ENCODE peak calls at places on chromosomes 7 and 10, in six cellular contexts. K, O, S, A, L and V are unnamed samples.

GRCh38 chr7:101087334-101088068 is 2.2 kb downstream of the TRIM56 start:
- DNase-seq in A (no peak), O (no peak), S (no peak), L (no peak), K (no peak), V (no peak)

GRCh38 chr10:43265799-43266721 is 805 bp downstream of the RASGEF1A start:
- DNase-seq in S (no peak), A (peak), O (no peak), K (peak), L (peak), V (no peak)

GRCh38 chr10:35135861-35136260 is 9.2 kb downstream of the CREM start:
- DNase-seq in L (no peak), O (peak), K (no peak), S (peak), A (no peak), V (no peak)

GRCh38 chr10:96614515-96614914 is 27.7 kb upstream of the TM9SF3 start:
- DNase-seq in K (peak), A (no peak), L (no peak), O (peak), S (no peak), V (no peak)

GRCh38 chr10:17734432-17735110 is 17.4 kb upstream of the TMEM236 start:
- DNase-seq in O (no peak), L (no peak), A (no peak), S (no peak), K (no peak), V (no peak)

GRCh38 chr7:84025332-84025927 is 169.2 kb downstream of the SEMA3A start:
- DNase-seq in S (no peak), K (peak), A (no peak), O (peak), L (no peak), V (no peak)

GRCh38 chr7:148238926-148239325 is 351.6 kb upstream of the C7orf33 start:
- DNase-seq in L (no peak), A (no peak), K (no peak), S (no peak), O (no peak), V (no peak)

GRCh38 chr7:106053109-106053508 is 59.0 kb downstream of the SYPL1 start:
- DNase-seq in O (no peak), K (no peak), L (no peak), S (no peak), A (no peak), V (no peak)

GRCh38 chr7:119711104-119711503 is 561.9 kb upstream of the KCND2 start:
- DNase-seq in K (no peak), O (no peak), A (no peak), L (no peak), S (no peak), V (no peak)

GRCh38 chr10:131666091-131666490 is 234.7 kb upstream of the PPP2R2D start:
- DNase-seq in O (no peak), K (no peak), A (no peak), L (no peak), S (no peak), V (no peak)

GRCh38 chr7:92854501-92855238 is 18.3 kb upstream of the CDK6 start:
- DNase-seq in O (no peak), K (no peak), S (no peak), A (no peak), L (no peak), V (no peak)

GRCh38 chr7:157372300-157373232 is 35.8 kb downstream of the DNAJB6 start:
- DNase-seq in O (no peak), K (no peak), A (no peak), S (peak), L (no peak), V (no peak)

GRCh38 chr10:51643734-51644133 is 55.7 kb downstream of the CSTF2T start:
- DNase-seq in O (peak), A (no peak), L (no peak), K (no peak), S (no peak), V (no peak)

DNA sequence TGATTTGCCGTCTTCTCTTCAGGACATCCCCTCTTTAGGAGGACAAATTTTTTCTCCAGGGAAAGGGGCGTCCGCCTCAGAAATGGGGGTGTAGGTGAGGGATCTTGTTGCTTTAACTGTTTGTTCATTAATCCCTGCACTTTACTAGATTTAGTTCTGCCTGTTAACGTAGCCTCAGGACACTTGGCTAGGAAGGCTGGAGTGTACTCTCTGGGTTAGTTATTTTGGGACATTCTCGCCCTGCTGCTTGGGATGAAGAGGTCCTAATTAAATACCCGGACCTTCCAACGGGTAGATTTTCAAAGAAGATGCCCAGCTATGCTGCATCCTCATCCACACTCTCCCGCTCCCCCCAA is 552 bp upstream of the ZNF365 start:
- DNase-seq in K (no peak), O (no peak), L (no peak), S (no peak), A (no peak), V (no peak)
- H3K27ac ChIP-seq in K (no peak), O (no peak), L (no peak), S (no peak), A (no peak), V (peak)

DNA sequence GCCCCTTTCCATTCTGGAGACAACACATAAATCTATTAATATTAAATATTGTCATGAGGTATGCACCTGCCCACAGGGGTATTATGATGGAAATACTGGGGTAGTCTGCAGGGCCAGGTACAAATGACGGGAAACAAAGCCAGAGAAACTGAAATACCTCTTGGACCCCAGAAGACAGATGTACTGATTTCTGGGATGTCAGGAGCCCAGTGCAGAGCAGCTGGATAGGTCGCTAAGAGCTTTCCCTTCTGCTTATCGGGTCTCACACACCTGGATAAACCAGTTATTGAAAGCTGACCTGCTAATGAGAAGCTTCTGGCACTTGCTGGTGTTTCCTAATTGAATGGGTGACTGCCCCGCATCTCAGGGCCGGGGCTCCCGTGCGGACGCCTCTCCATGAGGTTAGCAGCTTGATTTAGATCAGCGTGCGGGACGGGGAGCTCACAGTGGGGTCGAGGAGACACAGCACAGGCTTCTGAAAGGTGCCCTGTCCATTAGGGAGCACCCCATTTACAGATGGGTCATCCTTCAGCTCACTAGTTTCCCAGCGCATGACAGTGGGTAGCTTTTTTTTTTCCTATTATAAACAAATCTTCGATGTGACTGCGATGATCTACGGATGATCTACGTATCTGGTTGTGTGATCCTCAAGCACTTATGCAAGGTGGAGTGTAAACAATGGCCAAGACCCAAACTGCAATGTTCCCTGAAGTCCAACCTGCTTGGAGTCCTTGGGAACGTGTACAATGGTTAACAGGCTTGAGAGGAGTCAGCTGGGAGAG is 1.5 kb upstream of the INSIG1 start:
- DNase-seq in A (no peak), L (no peak), K (no peak), S (no peak), O (no peak), V (no peak)
- H3K27ac ChIP-seq in A (peak), L (peak), K (no peak), S (peak), O (peak), V (no peak)

GRCh38 chr10:31069411-31069810 is 37.7 kb upstream of the ZNF438 start:
- DNase-seq in L (no peak), K (no peak), A (no peak), O (no peak), S (no peak), V (no peak)

GRCh38 chr10:31074357-31075065 is 42.8 kb upstream of the ZNF438 start:
- DNase-seq in L (no peak), A (no peak), O (no peak), S (no peak), K (no peak), V (no peak)

GRCh38 chr10:31071232-31071999 is 39.8 kb upstream of the ZNF438 start:
- DNase-seq in L (no peak), S (no peak), O (peak), A (no peak), K (no peak), V (no peak)

GRCh38 chr10:31072453-31072852 is 40.8 kb upstream of the ZNF438 start:
- DNase-seq in O (no peak), K (no peak), L (no peak), A (no peak), S (no peak), V (no peak)

GRCh38 chr10:31070691-31071090 is 39.0 kb upstream of the ZNF438 start:
- DNase-seq in K (no peak), O (no peak), L (no peak), S (no peak), A (no peak), V (no peak)
- H3K27ac ChIP-seq in K (no peak), O (no peak), L (no peak), S (no peak), A (no peak), V (no peak)

GRCh38 chr10:29751232-29751631 is 116.5 kb upstream of the SVIL start:
- DNase-seq in S (no peak), O (no peak), A (no peak), L (no peak), K (no peak), V (no peak)

GRCh38 chr10:29749150-29749549 is 114.4 kb upstream of the SVIL start:
- DNase-seq in A (no peak), K (no peak), L (no peak), S (no peak), O (no peak), V (no peak)

GRCh38 chr10:29748109-29748650 is 113.4 kb upstream of the SVIL start:
- DNase-seq in K (no peak), A (no peak), S (no peak), L (no peak), O (no peak), V (no peak)

GRCh38 chr10:29740981-29741545 is 106.3 kb upstream of the SVIL start:
- DNase-seq in K (no peak), L (no peak), O (no peak), A (no peak), S (no peak), V (no peak)

GRCh38 chr10:29746080-29746797 is 111.5 kb upstream of the SVIL start:
- DNase-seq in L (no peak), A (no peak), O (peak), S (no peak), K (no peak), V (no peak)
- H3K27ac ChIP-seq in L (no peak), A (no peak), O (no peak), S (no peak), K (no peak), V (no peak)

DNA sequence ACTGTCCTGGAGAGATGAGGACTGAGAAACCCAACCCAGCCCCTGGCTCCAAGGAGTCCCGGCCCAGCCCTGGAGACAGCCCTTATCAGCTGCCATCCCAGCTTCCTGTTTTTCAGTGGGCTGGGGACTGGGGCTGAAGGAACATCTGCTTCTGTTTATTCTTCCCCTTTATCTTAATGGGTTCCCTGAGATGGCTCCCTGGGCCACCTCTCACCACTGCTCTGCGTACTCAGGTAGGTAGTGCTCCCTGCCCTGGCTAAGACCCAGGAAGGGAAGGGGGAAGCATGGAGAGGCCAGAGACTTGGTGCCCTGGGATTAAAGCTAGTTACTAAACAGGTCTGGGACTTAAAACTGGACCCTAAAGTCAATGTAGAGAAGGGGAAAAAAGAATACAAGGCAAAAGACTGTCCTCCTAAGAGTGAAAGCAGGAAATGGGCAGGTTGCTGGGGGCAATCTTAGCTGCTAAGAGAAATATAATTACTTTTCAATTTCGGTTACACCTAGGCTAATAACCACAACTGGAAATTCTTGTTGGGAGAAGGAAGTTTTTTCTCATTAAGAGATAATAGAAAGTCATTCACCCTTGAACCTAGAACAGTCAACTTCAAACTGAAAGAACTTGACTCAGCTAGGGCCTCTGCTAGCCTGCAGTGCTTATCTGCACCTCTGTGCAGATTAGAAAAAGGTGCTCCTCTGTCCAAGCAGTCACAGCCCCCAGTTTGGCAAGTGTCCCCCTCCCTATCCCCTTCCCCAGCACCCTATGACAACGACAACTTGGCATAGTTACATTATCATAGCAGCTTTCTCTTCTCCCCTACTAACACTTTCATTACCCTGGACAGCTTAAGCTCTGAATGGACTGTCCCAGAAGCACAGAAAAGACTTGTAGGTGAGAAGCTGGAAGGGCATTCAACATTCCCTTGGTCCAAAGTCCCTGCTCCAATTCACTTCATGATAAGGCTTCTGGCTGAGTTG is 65.6 kb upstream of the KDM7A start:
- DNase-seq in O (no peak), L (peak), A (no peak), S (peak), K (peak), V (no peak)
- H3K27ac ChIP-seq in O (no peak), L (no peak), A (peak), S (no peak), K (peak), V (no peak)

DNA sequence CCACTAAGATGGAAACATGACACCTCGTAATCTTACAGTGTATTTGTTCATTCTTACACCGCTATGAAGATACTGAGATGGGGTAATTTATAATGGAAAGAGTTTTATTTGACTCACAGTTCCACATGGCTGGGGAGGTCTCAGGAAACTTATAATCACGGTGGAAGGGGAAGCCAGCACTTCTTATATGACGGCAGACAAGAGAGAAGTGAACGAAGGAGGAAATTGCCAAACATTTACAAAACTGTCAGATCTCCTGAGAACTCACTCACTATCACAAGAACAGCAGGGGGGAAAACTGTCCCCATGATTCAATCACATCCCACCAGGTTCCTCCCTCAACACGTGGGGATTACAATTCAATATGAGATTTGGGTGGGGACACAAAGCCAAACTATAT is 282.3 kb downstream of the HGF start:
- DNase-seq in S (peak), O (no peak), K (no peak), A (no peak), L (no peak), V (no peak)
- H3K27ac ChIP-seq in S (peak), O (no peak), K (no peak), A (no peak), L (no peak), V (no peak)